ENCODE peak calls at places on chromosomes 12 and 14, in ten cellular contexts. One of them, this sample, is unnamed.

GRCh38 chr14:101731187-101732080 is 30.1 kb upstream of the PPP2R5C start:
- DNase-seq in fibroblast of lung: peak
- DNase-seq in renal cortical epithelial cell: peak
- DNase-seq in lower leg skin: peak
- DNase-seq in mammary epithelial cell: peak
- DNase-seq in memory B cell: peak
- DNase-seq in progenitor cell of endocrine pancreas: no peak
- DNase-seq in adrenal gland: peak
- DNase-seq in A172: peak
- DNase-seq in tibial artery: no peak
- DNase-seq in this sample: peak

GRCh38 chr14:104600141-104600643 is 4.4 kb downstream of the TMEM179 start:
- DNase-seq in fibroblast of lung: no peak
- DNase-seq in renal cortical epithelial cell: no peak
- DNase-seq in lower leg skin: no peak
- DNase-seq in mammary epithelial cell: peak
- DNase-seq in memory B cell: no peak
- DNase-seq in progenitor cell of endocrine pancreas: no peak
- DNase-seq in adrenal gland: peak
- DNase-seq in A172: peak
- DNase-seq in tibial artery: peak
- DNase-seq in this sample: no peak

GRCh38 chr14:89299587-89299986 is 117.4 kb downstream of the FOXN3 start:
- DNase-seq in fibroblast of lung: no peak
- DNase-seq in renal cortical epithelial cell: no peak
- DNase-seq in lower leg skin: no peak
- DNase-seq in mammary epithelial cell: no peak
- DNase-seq in memory B cell: no peak
- DNase-seq in progenitor cell of endocrine pancreas: no peak
- DNase-seq in adrenal gland: no peak
- DNase-seq in A172: no peak
- DNase-seq in tibial artery: peak
- DNase-seq in this sample: no peak

GRCh38 chr12:104303538-104304151 is at the start of gene EID3:
- DNase-seq in fibroblast of lung: peak
- DNase-seq in renal cortical epithelial cell: no peak
- DNase-seq in lower leg skin: peak
- DNase-seq in mammary epithelial cell: peak
- DNase-seq in memory B cell: peak
- DNase-seq in progenitor cell of endocrine pancreas: peak
- DNase-seq in adrenal gland: peak
- DNase-seq in A172: no peak
- DNase-seq in tibial artery: peak
- DNase-seq in this sample: peak

GRCh38 chr14:23093993-23094665 is 807 bp downstream of the ACIN1 start:
- DNase-seq in fibroblast of lung: no peak
- DNase-seq in renal cortical epithelial cell: no peak
- DNase-seq in lower leg skin: peak
- DNase-seq in mammary epithelial cell: peak
- DNase-seq in memory B cell: no peak
- DNase-seq in progenitor cell of endocrine pancreas: no peak
- DNase-seq in adrenal gland: no peak
- DNase-seq in A172: no peak
- DNase-seq in tibial artery: no peak
- DNase-seq in this sample: no peak

GRCh38 chr14:102096569-102097188 is 9.8 kb upstream of the HSP90AA1 start:
- DNase-seq in fibroblast of lung: peak
- DNase-seq in renal cortical epithelial cell: peak
- DNase-seq in lower leg skin: peak
- DNase-seq in mammary epithelial cell: peak
- DNase-seq in memory B cell: peak
- DNase-seq in progenitor cell of endocrine pancreas: peak
- DNase-seq in adrenal gland: peak
- DNase-seq in A172: peak
- DNase-seq in tibial artery: peak
- DNase-seq in this sample: peak

GRCh38 chr12:111454311-111454710 is 48.6 kb downstream of the SH2B3 start:
- DNase-seq in fibroblast of lung: no peak
- DNase-seq in renal cortical epithelial cell: no peak
- DNase-seq in lower leg skin: peak
- DNase-seq in mammary epithelial cell: no peak
- DNase-seq in memory B cell: no peak
- DNase-seq in progenitor cell of endocrine pancreas: no peak
- DNase-seq in adrenal gland: peak
- DNase-seq in A172: no peak
- DNase-seq in tibial artery: peak
- DNase-seq in this sample: no peak

GRCh38 chr12:56518570-56518969 is 3.0 kb upstream of the RBMS2 start:
- DNase-seq in fibroblast of lung: peak
- DNase-seq in renal cortical epithelial cell: peak
- DNase-seq in lower leg skin: no peak
- DNase-seq in mammary epithelial cell: peak
- DNase-seq in memory B cell: no peak
- DNase-seq in progenitor cell of endocrine pancreas: no peak
- DNase-seq in adrenal gland: no peak
- DNase-seq in A172: peak
- DNase-seq in tibial artery: no peak
- DNase-seq in this sample: no peak

GRCh38 chr12:75058228-75058627 is 151.4 kb downstream of the KCNC2 start:
- DNase-seq in fibroblast of lung: no peak
- DNase-seq in renal cortical epithelial cell: peak
- DNase-seq in lower leg skin: no peak
- DNase-seq in mammary epithelial cell: no peak
- DNase-seq in memory B cell: no peak
- DNase-seq in progenitor cell of endocrine pancreas: no peak
- DNase-seq in adrenal gland: no peak
- DNase-seq in A172: no peak
- DNase-seq in tibial artery: no peak
- DNase-seq in this sample: no peak

GRCh38 chr12:131076791-131077747 is 123.4 kb downstream of the ADGRD1 start:
- DNase-seq in fibroblast of lung: no peak
- DNase-seq in renal cortical epithelial cell: no peak
- DNase-seq in lower leg skin: peak
- DNase-seq in mammary epithelial cell: no peak
- DNase-seq in memory B cell: no peak
- DNase-seq in progenitor cell of endocrine pancreas: no peak
- DNase-seq in adrenal gland: peak
- DNase-seq in A172: no peak
- DNase-seq in tibial artery: peak
- DNase-seq in this sample: no peak

GRCh38 chr12:67394600-67394999 is 125.4 kb downstream of the CAND1 start:
- DNase-seq in fibroblast of lung: peak
- DNase-seq in renal cortical epithelial cell: no peak
- DNase-seq in lower leg skin: no peak
- DNase-seq in mammary epithelial cell: peak
- DNase-seq in memory B cell: no peak
- DNase-seq in progenitor cell of endocrine pancreas: no peak
- DNase-seq in adrenal gland: peak
- DNase-seq in A172: no peak
- DNase-seq in tibial artery: peak
- DNase-seq in this sample: no peak

GRCh38 chr14:92584221-92584620 is 70.6 kb downstream of the RIN3 start:
- DNase-seq in fibroblast of lung: no peak
- DNase-seq in renal cortical epithelial cell: no peak
- DNase-seq in lower leg skin: no peak
- DNase-seq in mammary epithelial cell: no peak
- DNase-seq in memory B cell: no peak
- DNase-seq in progenitor cell of endocrine pancreas: no peak
- DNase-seq in adrenal gland: no peak
- DNase-seq in A172: no peak
- DNase-seq in tibial artery: peak
- DNase-seq in this sample: no peak

GRCh38 chr14:70811578-70811977 is 2.3 kb upstream of the MAP3K9 start:
- DNase-seq in fibroblast of lung: no peak
- DNase-seq in renal cortical epithelial cell: peak
- DNase-seq in lower leg skin: no peak
- DNase-seq in mammary epithelial cell: no peak
- DNase-seq in memory B cell: no peak
- DNase-seq in progenitor cell of endocrine pancreas: no peak
- DNase-seq in adrenal gland: no peak
- DNase-seq in A172: no peak
- DNase-seq in tibial artery: no peak
- DNase-seq in this sample: no peak

GRCh38 chr14:91924871-91925726 is 22.4 kb downstream of the FBLN5 start:
- DNase-seq in fibroblast of lung: peak
- DNase-seq in renal cortical epithelial cell: no peak
- DNase-seq in lower leg skin: no peak
- DNase-seq in mammary epithelial cell: peak
- DNase-seq in memory B cell: no peak
- DNase-seq in progenitor cell of endocrine pancreas: no peak
- DNase-seq in adrenal gland: no peak
- DNase-seq in A172: no peak
- DNase-seq in tibial artery: peak
- DNase-seq in this sample: no peak